ENCODE peak calls at places on chromosome 19, in five cellular contexts. O, M, I, L and H are unnamed samples.

GRCh38 chr19:46394398-46394797 is 19.0 kb downstream of the CCDC8 start:
- DNase-seq in O (no peak), M (peak), I (no peak), L (no peak), H (no peak)

GRCh38 chr19:873084-874019 is 13.9 kb downstream of the CFD start:
- DNase-seq in O (peak), M (no peak), I (no peak), L (peak), H (peak)

GRCh38 chr19:14383898-14384669 is 2.8 kb downstream of the ADGRE5 start:
- DNase-seq in O (peak), M (peak), I (no peak), L (no peak), H (peak)

GRCh38 chr19:38243279-38243673 is 12.9 kb downstream of the PPP1R14A start:
- DNase-seq in O (no peak), M (no peak), I (no peak), L (no peak), H (no peak)

GRCh38 chr19:19866599-19867248 is 1.0 kb downstream of the ZNF253 start:
- DNase-seq in O (no peak), M (no peak), I (peak), L (peak), H (peak)

GRCh38 chr19:49469828-49470614 is 4.0 kb upstream of the FLT3LG start:
- DNase-seq in O (peak), M (no peak), I (no peak), L (no peak), H (peak)

GRCh38 chr19:37055330-37055729 is 22.9 kb upstream of the ZNF420 start:
- DNase-seq in O (no peak), M (no peak), I (no peak), L (no peak), H (no peak)

GRCh38 chr19:18479964-18480723 is 41.7 kb downstream of the ELL start:
- DNase-seq in O (peak), M (peak), I (no peak), L (peak), H (no peak)